ENCODE peak calls at places on chromosomes 13 and 19, in four cellular contexts. R, X, B and V are unnamed samples.

GRCh38 chr13:44397766-44398223 is 24.2 kb downstream of the SERP2 start:
- DNase-seq in R (peak), X (no peak), B (peak), V (no peak)

GRCh38 chr13:109199280-109199679 is 569.9 kb downstream of the MYO16 start:
- DNase-seq in R (no peak), X (no peak), B (no peak), V (no peak)

GRCh38 chr13:79662882-79663281 is 181.9 kb downstream of the NDFIP2 start:
- DNase-seq in R (no peak), X (no peak), B (no peak), V (no peak)

GRCh38 chr13:70188567-70188966 is 80.3 kb upstream of the KLHL1 start:
- DNase-seq in R (no peak), X (no peak), B (no peak), V (no peak)

GRCh38 chr13:102877285-102877684 is 31.5 kb downstream of the ERCC5 start:
- DNase-seq in R (no peak), X (no peak), B (peak), V (no peak)

GRCh38 chr19:56091066-56091490 is 30.0 kb downstream of the ZNF787 start:
- DNase-seq in R (no peak), X (no peak), B (peak), V (no peak)

GRCh38 chr13:41317243-41317642 is 6.2 kb downstream of the NAA16 start:
- DNase-seq in R (no peak), X (no peak), B (no peak), V (no peak)

GRCh38 chr19:16252459-16253205 is 54.9 kb downstream of the AP1M1 start:
- DNase-seq in R (no peak), X (no peak), B (no peak), V (no peak)

GRCh38 chr13:80400834-80401450 is 60.0 kb upstream of the SPRY2 start:
- DNase-seq in R (no peak), X (no peak), B (no peak), V (no peak)

GRCh38 chr19:16369306-16369663 is 44.7 kb downstream of the KLF2 start:
- DNase-seq in R (no peak), X (no peak), B (no peak), V (no peak)

GRCh38 chr19:46206176-46206575 is 23.4 kb upstream of the IGFL1 start:
- DNase-seq in R (no peak), X (no peak), B (no peak), V (no peak)

GRCh38 chr19:3387645-3388589 is 21.5 kb downstream of the NFIC start:
- DNase-seq in R (no peak), X (peak), B (peak), V (no peak)

GRCh38 chr13:99197257-99197651 is 3.4 kb upstream of the UBAC2 start:
- DNase-seq in R (no peak), X (no peak), B (no peak), V (no peak)

GRCh38 chr13:99693351-99693750 is 192.1 kb downstream of the TM9SF2 start:
- DNase-seq in R (no peak), X (no peak), B (no peak), V (no peak)

GRCh38 chr13:34513526-34513925 is 428.5 kb upstream of the NBEA start:
- DNase-seq in R (no peak), X (no peak), B (no peak), V (no peak)
- TF ChIP-seq CTCF in R (no peak), X (no peak), B (no peak), V (no peak)

DNA sequence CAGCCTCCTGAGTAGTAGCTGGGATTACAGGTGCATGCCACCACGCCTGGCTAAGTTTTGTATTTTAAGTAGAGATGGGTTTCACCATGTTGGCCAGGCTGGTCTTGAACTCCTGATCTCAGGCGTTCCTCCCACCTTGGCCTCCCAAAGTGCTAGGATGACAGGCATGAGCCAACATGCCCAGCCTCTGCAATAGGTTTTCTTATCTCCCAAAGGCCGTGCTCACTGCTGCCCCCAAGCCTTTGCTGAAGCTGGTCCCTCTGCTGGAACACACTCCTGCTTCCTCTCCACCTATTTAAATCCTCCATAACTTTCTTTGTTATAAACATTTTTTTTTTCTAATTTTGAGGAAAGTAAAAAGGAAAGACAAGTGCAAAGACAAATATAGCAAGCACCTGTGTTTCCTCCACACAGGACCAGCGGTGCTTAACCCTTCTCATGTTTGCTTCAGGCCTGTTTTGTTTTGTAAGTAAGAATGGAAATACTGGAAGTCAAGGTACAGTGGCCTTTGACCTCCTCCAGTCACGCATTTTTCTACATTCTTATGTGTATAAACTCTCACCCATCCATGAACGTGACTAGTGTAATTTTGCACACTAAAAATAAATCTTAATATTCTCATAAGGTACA is 14.5 kb upstream of the TNFAIP8L1 start:
- DNase-seq in R (peak), X (no peak), B (no peak), V (no peak)
- TF ChIP-seq CTCF in R (peak), X (no peak), B (peak), V (no peak)

DNA sequence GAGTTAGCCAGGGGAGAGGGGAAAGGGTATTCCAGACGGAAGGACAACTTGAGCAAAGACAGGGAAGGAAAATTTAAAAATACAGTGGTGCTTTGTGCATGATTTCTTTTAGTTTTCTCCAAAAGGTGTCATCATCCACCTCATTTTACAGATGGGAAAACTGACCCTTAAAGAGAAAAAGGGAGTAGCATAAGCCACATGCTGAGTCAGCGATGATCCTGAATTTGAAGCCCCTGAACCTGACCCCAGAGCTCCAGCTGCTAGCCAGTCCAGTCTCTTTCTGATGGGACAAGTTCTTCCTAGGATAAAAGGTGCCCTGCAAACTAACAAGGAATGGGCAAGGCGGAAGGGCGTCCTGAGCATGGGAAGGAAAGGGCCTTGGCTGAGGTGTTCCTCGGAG is 10.3 kb downstream of the CABP5 start:
- DNase-seq in R (no peak), X (no peak), B (no peak), V (no peak)
- TF ChIP-seq CTCF in R (no peak), X (no peak), B (no peak), V (no peak)

GRCh38 chr13:26024558-26024957 is 27.3 kb downstream of the SHISA2 start:
- DNase-seq in R (peak), X (no peak), B (peak), V (no peak)

GRCh38 chr13:26021956-26022355 is 29.9 kb downstream of the SHISA2 start:
- DNase-seq in R (no peak), X (no peak), B (no peak), V (no peak)

GRCh38 chr13:26020536-26021290 is 31.1 kb downstream of the SHISA2 start:
- DNase-seq in R (no peak), X (no peak), B (no peak), V (no peak)

GRCh38 chr13:26021516-26021915 is 30.3 kb downstream of the SHISA2 start:
- DNase-seq in R (no peak), X (no peak), B (no peak), V (no peak)

DNA sequence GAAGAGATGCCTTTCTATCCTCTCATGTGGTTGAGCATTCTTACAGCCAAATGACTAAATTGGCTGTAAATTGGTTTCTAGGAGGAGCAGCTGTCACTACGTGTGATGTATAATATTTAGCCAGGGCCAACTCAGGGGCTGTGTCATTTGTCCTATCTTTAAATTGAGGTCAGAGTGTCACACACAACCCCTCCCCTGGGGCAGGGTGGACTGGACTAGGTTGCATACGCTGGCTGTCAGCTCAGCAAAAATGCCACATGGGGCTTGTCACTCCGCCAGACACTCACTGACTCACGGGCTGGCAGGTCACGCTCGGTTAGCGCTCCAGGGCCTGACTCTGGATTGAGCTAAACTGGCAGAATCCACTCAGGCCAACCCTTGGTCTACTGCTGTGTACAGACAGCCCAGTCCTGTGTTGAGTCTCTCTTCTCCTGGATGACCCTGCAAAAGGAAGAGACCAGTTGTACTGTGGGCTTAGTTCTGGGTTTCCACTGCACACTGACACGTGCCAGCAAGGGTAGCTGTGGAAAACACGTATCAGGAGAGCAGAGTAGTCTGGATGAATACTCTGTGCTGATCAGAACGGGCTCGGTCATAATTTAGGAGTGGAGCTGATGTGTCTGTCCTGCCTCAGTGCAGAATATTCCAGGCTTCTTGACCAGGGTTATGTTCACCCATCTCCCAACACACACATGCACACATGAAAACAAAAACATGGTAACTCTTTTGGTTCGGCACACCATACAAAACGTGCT is 29.1 kb downstream of the SHISA2 start:
- DNase-seq in R (no peak), X (no peak), B (peak), V (no peak)
- TF ChIP-seq CTCF in R (no peak), X (no peak), B (no peak), V (no peak)